ENCODE peak calls at places on chromosomes 11 and 22, in six cellular contexts. A is astrocyte of the cerebellum, P is SK-N-SH, X is Calu3, W is lower leg skin, L is sigmoid colon. T is an unnamed sample.

GRCh38 chr11:46127150-46127638 is 5.9 kb upstream of the PHF21A start:
- DNase-seq in P (peak), A (no peak), L (no peak), X (peak), W (no peak), T (no peak)

GRCh38 chr22:35627267-35628041 is 10.3 kb upstream of the MB start:
- DNase-seq in A (peak), W (peak), L (peak), P (peak), X (peak), T (peak)

GRCh38 chr22:45233827-45234226 is 6.9 kb downstream of the KIAA0930 start:
- DNase-seq in W (no peak), A (no peak), P (no peak), L (no peak), X (no peak), T (no peak)

GRCh38 chr11:70066628-70067027 is 11.5 kb upstream of the ANO1 start:
- DNase-seq in X (no peak), P (peak), L (peak), W (no peak), A (no peak), T (peak)

GRCh38 chr11:133082453-133082781 is 449.9 kb downstream of the OPCML start:
- DNase-seq in L (peak), X (no peak), P (no peak), A (no peak), W (no peak), T (no peak)

GRCh38 chr11:111334495-111335123 is 36.3 kb downstream of the POU2AF3 start:
- DNase-seq in W (no peak), P (peak), L (no peak), X (peak), A (no peak), T (peak)

GRCh38 chr22:44707752-44708151 is 5.7 kb downstream of the PRR5 start:
- DNase-seq in P (no peak), W (no peak), X (no peak), L (no peak), A (no peak), T (no peak)

GRCh38 chr22:38941488-38941987 is 15.9 kb upstream of the APOBEC3A start:
- DNase-seq in W (no peak), A (no peak), X (no peak), L (no peak), P (no peak), T (no peak)

GRCh38 chr22:20545681-20546521 is 38.5 kb downstream of the MED15 start:
- DNase-seq in W (no peak), L (no peak), X (no peak), A (no peak), P (no peak), T (no peak)

GRCh38 chr11:74675761-74676160 is 55.5 kb downstream of the CHRDL2 start:
- DNase-seq in W (no peak), L (no peak), A (no peak), P (no peak), X (no peak), T (no peak)

GRCh38 chr11:105156231-105156630 is 16.7 kb upstream of the CARD18 start:
- DNase-seq in L (no peak), X (no peak), W (no peak), P (no peak), A (no peak), T (no peak)

GRCh38 chr11:65425105-65425970 is 2.7 kb downstream of the NEAT1 start:
- DNase-seq in L (peak), P (no peak), W (peak), X (peak), A (no peak), T (peak)

GRCh38 chr11:44029507-44029845 is 18.3 kb upstream of the ACCSL start:
- DNase-seq in X (no peak), L (no peak), W (no peak), P (no peak), A (no peak), T (no peak)

GRCh38 chr11:285021-285893 is 3.7 kb upstream of the PGGHG start:
- DNase-seq in X (no peak), A (no peak), L (peak), W (peak), P (peak), T (peak)

GRCh38 chr11:8690374-8691342 is 8.1 kb downstream of the RPL27A start:
- DNase-seq in A (no peak), X (no peak), L (no peak), W (peak), P (no peak), T (peak)

GRCh38 chr11:43359432-43359818 is 705 bp downstream of the TTC17 start:
- DNase-seq in A (no peak), P (peak), W (no peak), L (no peak), X (no peak), T (no peak)

GRCh38 chr11:74896311-74896710 is 52.6 kb downstream of the XRRA1 start:
- DNase-seq in P (no peak), X (no peak), L (no peak), W (no peak), A (no peak), T (no peak)

GRCh38 chr11:126355926-126356897 is 726 bp downstream of the ST3GAL4 start:
- DNase-seq in X (no peak), W (no peak), A (no peak), L (peak), P (peak), T (peak)

GRCh38 chr11:25453471-25453870 is 878.5 kb upstream of the ANO3 start:
- DNase-seq in W (no peak), X (no peak), L (no peak), P (no peak), A (no peak), T (no peak)

GRCh38 chr22:39348909-39349505 is 784 bp upstream of the SYNGR1 start:
- DNase-seq in P (peak), X (no peak), L (no peak), W (no peak), A (no peak), T (no peak)

GRCh38 chr11:73539506-73540084 is 58.3 kb downstream of the FAM168A start:
- DNase-seq in A (no peak), W (no peak), P (peak), L (no peak), X (no peak), T (no peak)

GRCh38 chr11:115272925-115273324 is 231.3 kb downstream of the CADM1 start:
- DNase-seq in L (no peak), W (no peak), P (no peak), X (no peak), A (no peak), T (no peak)

GRCh38 chr11:16739326-16739875 is 954 bp downstream of the C11orf58 start:
- DNase-seq in P (peak), L (no peak), W (no peak), X (no peak), A (no peak), T (no peak)

GRCh38 chr11:68340003-68340767 is 27.8 kb downstream of the LRP5 start:
- DNase-seq in P (no peak), X (no peak), A (no peak), L (no peak), W (no peak), T (no peak)

GRCh38 chr11:61756452-61757212 is 4.2 kb downstream of the MYRF start:
- DNase-seq in A (no peak), L (no peak), X (peak), W (no peak), P (no peak), T (no peak)

GRCh38 chr11:2799881-2800654 is 85.5 kb downstream of the CDKN1C start:
- DNase-seq in L (peak), W (peak), P (no peak), X (no peak), A (no peak), T (peak)

GRCh38 chr11:112697779-112698178 is 263.4 kb upstream of the NCAM1 start:
- DNase-seq in P (no peak), W (no peak), X (no peak), L (no peak), A (no peak), T (no peak)

GRCh38 chr11:18429349-18429748 is 17.2 kb downstream of the LDHC start:
- DNase-seq in W (no peak), L (no peak), A (no peak), P (no peak), X (no peak), T (no peak)

GRCh38 chr11:81420668-81421550 is 1312.8 kb downstream of the FAM181B start:
- DNase-seq in A (no peak), W (no peak), X (no peak), L (no peak), P (no peak), T (peak)

GRCh38 chr22:30420401-30421178 is 5.0 kb upstream of the MTFP1 start:
- DNase-seq in X (peak), W (no peak), L (no peak), P (no peak), A (no peak), T (no peak)

GRCh38 chr11:88363566-88364169 is 26.1 kb upstream of the CTSC start:
- DNase-seq in W (no peak), P (no peak), X (no peak), L (no peak), A (no peak), T (no peak)

DNA sequence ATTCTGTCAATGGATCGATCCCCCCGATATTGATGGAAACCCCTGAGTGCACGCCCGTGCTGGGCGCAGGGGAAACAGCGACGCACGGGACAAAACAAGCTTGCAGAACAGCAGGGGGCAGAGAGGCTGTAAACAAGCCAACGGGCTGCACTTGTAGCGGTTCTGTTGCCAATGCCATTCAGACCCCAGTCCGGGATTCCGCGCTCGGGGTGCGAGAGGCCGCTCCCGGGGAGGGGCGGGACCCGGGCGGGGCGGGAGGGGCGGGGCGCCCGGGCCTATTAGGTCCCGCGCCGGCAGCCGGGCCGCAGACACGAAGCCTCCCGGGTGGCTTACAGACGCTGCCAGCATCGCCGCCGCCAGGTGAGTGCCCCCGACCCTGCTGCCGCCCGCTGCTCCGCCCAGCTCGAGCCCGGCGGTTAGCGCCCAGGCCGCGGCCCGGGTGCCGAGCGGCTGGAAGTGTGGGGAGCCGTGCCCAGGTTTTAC is at the start of gene BIK:
- DNase-seq in A (no peak), L (no peak), X (peak), P (peak), W (no peak), T (peak)
- TF ChIP-seq CTCF in A (no peak), L (no peak), X (no peak), P (no peak), W (no peak), T (no peak)

DNA sequence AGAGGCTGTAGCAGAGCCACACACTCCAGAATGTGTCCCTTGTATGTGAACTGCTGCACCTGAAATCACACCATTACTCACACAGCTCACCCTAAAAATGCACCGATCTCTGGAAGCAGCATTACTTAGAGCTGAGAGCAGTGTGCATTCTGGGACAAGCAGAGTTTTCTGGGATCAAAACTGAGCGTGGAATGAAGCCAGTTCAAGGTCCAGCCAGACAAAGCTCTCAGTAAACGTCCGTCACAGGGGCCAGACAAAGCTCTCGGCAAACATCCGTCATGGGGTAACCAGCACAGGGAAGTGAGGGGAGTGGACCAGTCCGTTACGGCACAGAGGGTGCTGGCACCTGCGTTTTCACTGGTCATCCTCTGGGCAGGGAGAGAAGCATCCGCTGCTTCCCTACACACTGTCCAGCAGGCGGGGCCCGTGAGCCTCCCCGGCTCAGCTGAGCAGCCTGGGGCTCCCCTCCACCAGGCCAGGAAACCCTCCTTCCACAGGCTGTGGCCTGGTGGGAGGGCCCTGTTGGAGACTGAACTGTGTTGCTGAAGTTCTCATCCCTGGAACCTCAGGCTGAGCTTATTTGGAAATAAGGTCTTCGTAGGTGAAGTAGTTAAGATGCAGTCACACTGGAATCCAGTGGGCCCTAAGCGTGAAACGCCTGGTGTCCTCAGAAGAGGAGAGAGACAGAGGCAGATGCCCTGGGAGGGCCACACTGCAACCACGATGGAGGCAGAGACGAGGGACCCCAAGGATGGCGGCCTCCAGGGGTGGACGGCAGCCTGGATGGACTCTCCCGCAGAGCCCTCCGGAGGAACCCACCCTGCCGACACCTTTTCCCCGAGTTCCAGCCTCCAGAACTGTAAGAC is 883.9 kb downstream of the BRD1 start:
- DNase-seq in P (peak), A (no peak), L (peak), W (peak), X (no peak), T (peak)
- TF ChIP-seq CTCF in P (peak), A (peak), L (no peak), W (no peak), X (no peak), T (peak)

GRCh38 chr11:98701541-98701940 is 319.2 kb upstream of the CNTN5 start:
- DNase-seq in P (no peak), A (peak), X (no peak), L (no peak), W (no peak), T (no peak)
- TF ChIP-seq CTCF in P (no peak), A (no peak), X (no peak), L (no peak), W (no peak), T (no peak)

GRCh38 chr11:36818410-36818809 is 220.4 kb upstream of the RAG2 start:
- DNase-seq in W (no peak), A (no peak), L (no peak), P (peak), X (peak), T (peak)
- TF ChIP-seq CTCF in W (no peak), A (no peak), L (no peak), P (peak), X (peak), T (peak)

GRCh38 chr11:130509942-130510341 is 61.5 kb downstream of the ADAMTS15 start:
- DNase-seq in X (no peak), P (no peak), W (peak), A (no peak), L (no peak), T (no peak)
- TF ChIP-seq CTCF in X (no peak), P (no peak), W (no peak), A (no peak), L (no peak), T (no peak)

DNA sequence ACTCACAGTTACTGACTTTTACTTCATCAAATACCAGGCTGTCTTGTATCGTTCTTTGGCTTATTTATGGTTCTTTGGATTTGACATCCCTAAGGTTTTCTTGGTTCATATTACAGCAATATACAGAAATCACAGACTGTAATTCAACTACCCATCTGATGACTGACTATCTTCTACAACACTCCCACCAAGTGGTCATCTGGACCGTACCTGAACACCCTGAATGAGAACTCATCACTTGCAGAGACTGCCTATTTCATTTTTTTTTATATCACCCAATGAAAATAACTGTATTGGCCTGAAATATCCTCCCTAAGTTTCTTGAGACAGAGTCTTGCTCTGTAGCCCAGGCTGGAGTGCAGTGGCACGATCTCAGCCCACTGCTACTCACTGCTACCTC is 9.5 kb upstream of the UPB1 start:
- DNase-seq in W (no peak), X (no peak), A (no peak), L (no peak), P (no peak), T (no peak)
- TF ChIP-seq CTCF in W (no peak), X (no peak), A (peak), L (no peak), P (peak), T (peak)

T was measured in endodermal cell.